ENCODE peak calls at places on chromosome 2, in eight cellular contexts. One of them, this sample, is unnamed.

GRCh38 chr2:214139630-214140284 is 271.1 kb upstream of the VWC2L start:
- DNase-seq in aorta: no peak
- DNase-seq in activated CD8-positive, alpha-beta T cell treated with anti-CD3 and anti-CD28 coated beads for 36 hours: no peak
- DNase-seq in anterior cingulate cortex: no peak
- DNase-seq in DMS153: no peak
- DNase-seq in transverse colon: no peak
- DNase-seq in skeletal muscle cell: no peak
- DNase-seq in fibroblast of the conjunctiva: no peak
- DNase-seq in this sample: no peak

GRCh38 chr2:97697252-97698235 is 15.8 kb upstream of the ZAP70 start:
- DNase-seq in DMS153: peak; percentile 54
- DNase-seq in activated CD8-positive, alpha-beta T cell treated with anti-CD3 and anti-CD28 coated beads for 36 hours: peak; percentile 97
- DNase-seq in skeletal muscle cell: peak; percentile 31
- DNase-seq in fibroblast of the conjunctiva: peak; percentile 76
- DNase-seq in transverse colon: peak; percentile 92
- DNase-seq in aorta: peak; percentile 97
- DNase-seq in anterior cingulate cortex: peak; percentile 84
- DNase-seq in this sample: peak; percentile 70

GRCh38 chr2:28619213-28620196 is 123.6 kb downstream of the PLB1 start:
- DNase-seq in skeletal muscle cell: no peak
- DNase-seq in aorta: no peak
- DNase-seq in anterior cingulate cortex: no peak
- DNase-seq in transverse colon: no peak
- DNase-seq in activated CD8-positive, alpha-beta T cell treated with anti-CD3 and anti-CD28 coated beads for 36 hours: no peak
- DNase-seq in DMS153: no peak
- DNase-seq in fibroblast of the conjunctiva: no peak
- DNase-seq in this sample: peak; percentile 13

GRCh38 chr2:202671317-202672035 is 36.7 kb downstream of the FAM117B start:
- DNase-seq in fibroblast of the conjunctiva: no peak
- DNase-seq in aorta: no peak
- DNase-seq in activated CD8-positive, alpha-beta T cell treated with anti-CD3 and anti-CD28 coated beads for 36 hours: no peak
- DNase-seq in anterior cingulate cortex: no peak
- DNase-seq in transverse colon: no peak
- DNase-seq in DMS153: no peak
- DNase-seq in skeletal muscle cell: no peak
- DNase-seq in this sample: no peak

GRCh38 chr2:71705171-71705960 is 252.0 kb downstream of the DYSF start:
- DNase-seq in DMS153: no peak
- DNase-seq in fibroblast of the conjunctiva: no peak
- DNase-seq in activated CD8-positive, alpha-beta T cell treated with anti-CD3 and anti-CD28 coated beads for 36 hours: no peak
- DNase-seq in skeletal muscle cell: no peak
- DNase-seq in aorta: peak; percentile 62
- DNase-seq in anterior cingulate cortex: no peak
- DNase-seq in transverse colon: no peak
- DNase-seq in this sample: no peak

GRCh38 chr2:160474891-160475795 is 18.5 kb downstream of the RBMS1 start:
- DNase-seq in activated CD8-positive, alpha-beta T cell treated with anti-CD3 and anti-CD28 coated beads for 36 hours: no peak
- DNase-seq in fibroblast of the conjunctiva: no peak
- DNase-seq in aorta: no peak
- DNase-seq in skeletal muscle cell: no peak
- DNase-seq in transverse colon: no peak
- DNase-seq in DMS153: no peak
- DNase-seq in anterior cingulate cortex: no peak
- DNase-seq in this sample: no peak

GRCh38 chr2:186256540-186256939 is 229.5 kb upstream of the ZC3H15 start:
- DNase-seq in transverse colon: no peak
- DNase-seq in activated CD8-positive, alpha-beta T cell treated with anti-CD3 and anti-CD28 coated beads for 36 hours: no peak
- DNase-seq in skeletal muscle cell: peak; percentile 14
- DNase-seq in anterior cingulate cortex: no peak
- DNase-seq in fibroblast of the conjunctiva: peak; percentile 29
- DNase-seq in aorta: no peak
- DNase-seq in DMS153: no peak
- DNase-seq in this sample: no peak

GRCh38 chr2:38498039-38498438 is 104.7 kb downstream of the HNRNPLL start:
- DNase-seq in aorta: no peak
- DNase-seq in DMS153: no peak
- DNase-seq in activated CD8-positive, alpha-beta T cell treated with anti-CD3 and anti-CD28 coated beads for 36 hours: no peak
- DNase-seq in anterior cingulate cortex: no peak
- DNase-seq in fibroblast of the conjunctiva: no peak
- DNase-seq in transverse colon: no peak
- DNase-seq in skeletal muscle cell: no peak
- DNase-seq in this sample: peak; percentile 18

GRCh38 chr2:157488877-157489276 is 45.0 kb upstream of the CYTIP start:
- DNase-seq in fibroblast of the conjunctiva: no peak
- DNase-seq in aorta: no peak
- DNase-seq in activated CD8-positive, alpha-beta T cell treated with anti-CD3 and anti-CD28 coated beads for 36 hours: no peak
- DNase-seq in anterior cingulate cortex: no peak
- DNase-seq in DMS153: no peak
- DNase-seq in skeletal muscle cell: no peak
- DNase-seq in transverse colon: peak; percentile 51
- DNase-seq in this sample: no peak

This sample was measured in HL-60.